ENCODE peak calls at places on chromosomes 3 and 15, in six cellular contexts. L is IMR-90, P is uterus, M is OCI-LY7, K is MCF 10A, U is PC-3. S is an unnamed sample.

GRCh38 chr15:56244237-56244810 is 645 bp upstream of the RFX7 start:
- DNase-seq in L (peak), P (peak), M (peak), K (peak), U (peak), S (peak)

GRCh38 chr3:69651765-69652164 is 87.5 kb upstream of the MITF start:
- DNase-seq in L (no peak), P (no peak), M (no peak), K (no peak), U (no peak), S (no peak)

GRCh38 chr3:24069045-24069444 is 124.0 kb downstream of the NR1D2 start:
- DNase-seq in L (no peak), P (no peak), M (peak), K (peak), U (peak), S (no peak)

GRCh38 chr3:134348524-134348923 is 25.7 kb downstream of the AMOTL2 start:
- DNase-seq in L (peak), P (peak), M (no peak), K (peak), U (peak), S (no peak)

GRCh38 chr3:78255403-78255802 is 1215.5 kb downstream of the ROBO2 start:
- DNase-seq in L (peak), P (no peak), M (no peak), K (no peak), U (no peak), S (no peak)

GRCh38 chr3:136008732-136009456 is 43.4 kb downstream of the PPP2R3A start:
- DNase-seq in L (peak), P (no peak), M (no peak), K (no peak), U (no peak), S (no peak)

GRCh38 chr3:24639640-24640329 is 145.1 kb upstream of the THRB start:
- DNase-seq in L (no peak), P (no peak), M (no peak), K (no peak), U (no peak), S (no peak)

GRCh38 chr3:128313936-128314335 is 152.8 kb downstream of the DNAJB8 start:
- DNase-seq in L (no peak), P (no peak), M (no peak), K (no peak), U (no peak), S (no peak)

GRCh38 chr15:85563328-85563727 is 182.9 kb downstream of the AKAP13 start:
- DNase-seq in L (peak), P (no peak), M (no peak), K (no peak), U (no peak), S (no peak)

GRCh38 chr15:73708691-73709090 is 24.5 kb downstream of the CD276 start:
- DNase-seq in L (no peak), P (no peak), M (no peak), K (no peak), U (no peak), S (no peak)

GRCh38 chr15:73710321-73710720 is 26.1 kb downstream of the CD276 start:
- DNase-seq in L (no peak), P (no peak), M (no peak), K (no peak), U (no peak), S (no peak)

GRCh38 chr15:73709241-73709640 is 25.1 kb downstream of the CD276 start:
- DNase-seq in L (no peak), P (no peak), M (no peak), K (no peak), U (no peak), S (no peak)

GRCh38 chr15:73711526-73711925 is 27.3 kb downstream of the CD276 start:
- DNase-seq in L (no peak), P (no peak), M (no peak), K (no peak), U (no peak), S (no peak)

GRCh38 chr15:73709671-73710070 is 25.5 kb downstream of the CD276 start:
- DNase-seq in L (no peak), P (no peak), M (no peak), K (no peak), U (no peak), S (no peak)
- TF ChIP-seq CTCF in L (no peak), P (no peak), M (no peak), K (no peak), U (no peak), S (no peak)

GRCh38 chr15:80984856-80985255 is 4.8 kb downstream of the MESD start:
- DNase-seq in L (no peak), P (no peak), M (no peak), K (no peak), U (no peak), S (no peak)

GRCh38 chr15:80982839-80983238 is 6.8 kb downstream of the MESD start:
- DNase-seq in L (no peak), P (no peak), M (no peak), K (no peak), U (no peak), S (no peak)

GRCh38 chr15:80979538-80980200 is 9.9 kb downstream of the MESD start:
- DNase-seq in L (no peak), P (no peak), M (no peak), K (no peak), U (no peak), S (no peak)

GRCh38 chr15:80978685-80979084 is 10.9 kb downstream of the MESD start:
- DNase-seq in L (peak), P (no peak), M (no peak), K (no peak), U (peak), S (no peak)

DNA sequence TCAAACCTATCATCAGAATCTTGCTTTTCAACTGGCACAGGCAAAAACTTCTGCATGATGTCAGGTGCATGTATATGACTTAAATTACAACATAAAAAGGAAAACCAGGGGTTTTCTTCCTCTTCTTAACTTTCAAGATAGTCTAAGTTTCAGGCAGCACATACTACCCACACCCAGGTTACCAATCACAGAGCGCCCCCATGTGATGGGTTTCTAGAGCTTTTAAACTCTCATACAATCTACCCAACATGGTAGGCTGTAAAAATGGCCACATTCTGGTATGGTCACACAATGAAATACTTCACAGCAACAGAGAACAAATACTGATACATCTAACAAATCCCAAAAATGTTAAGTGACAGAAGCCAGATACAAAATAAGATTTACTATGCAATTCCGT is 7.4 kb downstream of the MESD start:
- DNase-seq in L (no peak), P (no peak), M (no peak), K (no peak), U (no peak), S (peak)
- TF ChIP-seq CTCF in L (no peak), P (no peak), M (peak), K (no peak), U (peak), S (no peak)

GRCh38 chr3:171113716-171114115 is 87.2 kb upstream of the SLC2A2 start:
- DNase-seq in L (no peak), P (no peak), M (peak), K (no peak), U (no peak), S (no peak)
- TF ChIP-seq CTCF in L (no peak), P (no peak), M (peak), K (no peak), U (peak), S (no peak)

GRCh38 chr3:154060606-154061380 is 60.4 kb upstream of the ARHGEF26 start:
- DNase-seq in L (peak), P (no peak), M (no peak), K (no peak), U (no peak), S (no peak)
- TF ChIP-seq CTCF in L (no peak), P (no peak), M (no peak), K (no peak), U (no peak), S (no peak)

DNA sequence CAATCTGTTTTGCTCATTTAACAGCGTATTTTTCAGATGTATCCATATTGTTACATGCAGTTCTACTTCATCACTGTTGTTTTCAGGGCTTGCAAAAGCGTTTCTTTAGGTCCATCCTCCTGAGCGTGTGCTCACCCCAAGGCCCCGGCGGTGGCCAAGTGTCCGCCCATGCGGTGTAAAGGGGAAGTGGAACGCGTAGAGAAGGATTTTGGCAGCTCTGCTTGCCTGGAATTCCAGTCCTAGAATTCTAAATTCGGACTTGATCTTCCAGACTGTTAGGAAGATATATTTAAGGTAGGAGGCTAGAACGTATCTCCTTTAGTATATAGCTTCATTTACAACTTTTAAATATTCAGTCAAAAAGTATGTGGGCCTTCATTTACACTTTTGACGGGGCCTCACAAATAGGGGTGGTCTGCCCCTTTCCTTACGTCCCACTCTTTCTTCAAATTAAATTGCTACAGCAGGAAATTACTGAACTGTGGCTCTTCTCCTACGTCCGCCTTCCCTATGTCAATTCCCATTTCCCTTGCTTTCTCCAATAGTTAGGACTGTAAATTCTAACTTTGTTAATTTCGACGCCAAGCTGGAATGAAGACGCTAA is 609 bp upstream of the TBC1D23 start:
- DNase-seq in L (peak), P (peak), M (no peak), K (peak), U (no peak), S (no peak)
- TF ChIP-seq CTCF in L (no peak), P (peak), M (no peak), K (no peak), U (no peak), S (no peak)

DNA sequence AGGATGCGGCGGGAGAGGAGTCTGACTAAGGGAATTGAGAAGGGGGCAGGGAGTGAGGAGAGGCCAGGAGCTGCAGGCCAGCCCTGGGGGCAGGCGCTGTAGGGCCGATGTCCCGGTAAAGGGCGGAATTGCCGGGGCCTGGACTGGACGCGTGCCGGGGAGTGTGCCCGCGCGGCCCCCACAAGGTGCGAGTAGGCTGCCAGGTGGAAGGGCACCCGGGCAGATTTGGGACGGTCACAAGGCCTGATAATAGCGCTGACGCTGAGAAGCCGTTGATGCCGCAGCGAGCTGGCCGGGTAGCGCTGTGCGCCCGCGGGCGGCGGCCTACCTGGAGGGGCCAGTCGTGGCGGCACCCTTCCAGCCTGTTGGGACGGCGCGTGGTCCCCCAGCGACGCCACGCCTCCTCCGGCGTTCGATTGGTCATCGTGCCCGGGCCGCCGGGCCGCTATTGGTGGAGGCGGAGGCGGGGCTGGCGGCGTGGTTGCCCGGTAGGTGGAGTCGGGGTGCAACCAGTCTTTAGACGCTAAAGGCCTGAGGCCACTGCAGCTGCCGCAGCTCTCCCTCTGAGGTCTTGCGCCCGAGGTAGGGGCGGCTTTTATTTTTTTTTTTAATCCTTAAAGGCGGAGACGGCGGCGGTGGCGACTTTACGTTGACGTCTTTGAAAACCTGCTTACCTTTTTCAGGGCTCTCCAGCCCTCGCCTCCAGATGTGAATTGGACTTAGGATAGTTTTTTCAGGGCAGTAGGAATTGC is 919 bp downstream of the SLC25A38 start:
- DNase-seq in L (peak), P (peak), M (peak), K (peak), U (peak), S (peak)
- TF ChIP-seq CTCF in L (no peak), P (no peak), M (peak), K (no peak), U (no peak), S (no peak)

GRCh38 chr15:72585659-72586058 is 68.8 kb upstream of the GOLGA6B start:
- DNase-seq in L (peak), P (no peak), M (no peak), K (peak), U (peak), S (no peak)
- TF ChIP-seq CTCF in L (peak), P (no peak), M (peak), K (no peak), U (peak), S (no peak)

GRCh38 chr3:107574650-107575049 is 51.9 kb downstream of the BBX start:
- DNase-seq in L (peak), P (no peak), M (peak), K (peak), U (peak), S (peak)
- TF ChIP-seq CTCF in L (peak), P (peak), M (peak), K (peak), U (peak), S (peak)

GRCh38 chr3:81024560-81024959 is 736.9 kb downstream of the GBE1 start:
- DNase-seq in L (no peak), P (no peak), M (no peak), K (no peak), U (no peak), S (no peak)
- TF ChIP-seq CTCF in L (no peak), P (no peak), M (no peak), K (no peak), U (no peak), S (no peak)

S was measured in activated CD8-positive, alpha-beta T cell treated with anti-CD3 and anti-CD28 coated beads for 36 hours.